ENCODE peak calls at places on chromosomes 4 and X, in five cellular contexts. M, Y, L, E and W are unnamed samples.

GRCh38 chr4:87848622-87849351 is 16.0 kb downstream of the MEPE start:
- DNase-seq in M (peak), E (peak), Y (peak), L (peak), W (peak)

GRCh38 chr4:118680808-118681207 is 4.4 kb upstream of the METTL14 start:
- DNase-seq in E (peak), L (no peak), Y (no peak), M (no peak), W (no peak)

GRCh38 chrX:30301203-30301602 is 8.0 kb downstream of the NR0B1 start:
- DNase-seq in L (no peak), Y (no peak), E (no peak), M (no peak), W (no peak)

GRCh38 chr4:121960801-121961200 is 8.9 kb upstream of the TRPC3 start:
- DNase-seq in Y (no peak), L (no peak), M (no peak), E (no peak), W (no peak)

GRCh38 chrX:48090123-48090522 is 18.7 kb upstream of the ZNF630 start:
- DNase-seq in M (no peak), Y (no peak), L (no peak), E (no peak), W (no peak)

GRCh38 chr4:172822322-172822721 is 346.3 kb upstream of the GALNT7 start:
- DNase-seq in L (no peak), E (no peak), Y (no peak), M (no peak), W (no peak)

GRCh38 chrX:72110051-72110926 is 21.4 kb downstream of the RTL5 start:
- DNase-seq in Y (no peak), L (no peak), M (no peak), E (no peak), W (no peak)

GRCh38 chrX:4277122-4277521 is 563.7 kb upstream of the PRKX start:
- DNase-seq in M (no peak), E (no peak), L (no peak), Y (no peak), W (no peak)

GRCh38 chr4:139532951-139533350 is 23.1 kb downstream of the SETD7 start:
- DNase-seq in M (no peak), L (no peak), Y (no peak), E (no peak), W (no peak)

GRCh38 chrX:71619193-71619592 is 882 bp upstream of the CXCR3 start:
- DNase-seq in Y (no peak), E (no peak), L (peak), M (no peak), W (no peak)

GRCh38 chr4:120829113-120829831 is 93.3 kb downstream of the PRDM5 start:
- DNase-seq in M (peak), E (no peak), Y (no peak), L (no peak), W (no peak)

GRCh38 chr4:5142726-5143125 is 91.4 kb downstream of the STK32B start:
- DNase-seq in Y (peak), M (peak), L (no peak), E (peak), W (no peak)

GRCh38 chr4:132593717-132594400 is 555.2 kb upstream of the PCDH10 start:
- DNase-seq in L (no peak), E (no peak), Y (no peak), M (peak), W (no peak)

GRCh38 chr4:163167333-163167626 is 590 bp upstream of the NAF1 start:
- DNase-seq in M (peak), L (no peak), Y (no peak), E (no peak), W (no peak)

GRCh38 chr4:186570193-186570996 is 15.0 kb upstream of the MTNR1A start:
- DNase-seq in M (peak), E (no peak), Y (no peak), L (no peak), W (no peak)

GRCh38 chrX:78019586-78020483 is 50.4 kb upstream of the PGAM4 start:
- DNase-seq in L (no peak), E (no peak), M (no peak), Y (no peak), W (no peak)

GRCh38 chr4:167544391-167544790 is 310.1 kb upstream of the SPOCK3 start:
- DNase-seq in E (no peak), Y (no peak), L (no peak), M (no peak), W (no peak)

GRCh38 chr4:169159614-169160013 is 111.1 kb downstream of the SH3RF1 start:
- DNase-seq in L (no peak), E (no peak), Y (no peak), M (peak), W (no peak)

GRCh38 chr4:161728929-161729328 is 434.9 kb downstream of the FSTL5 start:
- DNase-seq in Y (no peak), L (no peak), E (no peak), M (no peak), W (no peak)

GRCh38 chrX:97238632-97239031 is 354.9 kb downstream of the RPA4 start:
- DNase-seq in Y (no peak), L (no peak), E (no peak), M (peak), W (no peak)

GRCh38 chrX:21166302-21166982 is 207.8 kb upstream of the CNKSR2 start:
- DNase-seq in L (no peak), M (peak), Y (no peak), E (no peak), W (no peak)

GRCh38 chrX:70445876-70446275 is 1.2 kb downstream of the DLG3 start:
- DNase-seq in M (no peak), E (no peak), Y (no peak), L (peak), W (no peak)

GRCh38 chrX:49919617-49920016 is 2.8 kb upstream of the CLCN5 start:
- DNase-seq in M (peak), L (peak), Y (peak), E (peak), W (peak)

GRCh38 chr4:168871686-168872085 is 138.4 kb downstream of the CBR4 start:
- DNase-seq in L (no peak), M (no peak), E (no peak), Y (no peak), W (no peak)

GRCh38 chr4:71732706-71733105 is 51.2 kb downstream of the GC start:
- DNase-seq in E (no peak), L (peak), Y (no peak), M (peak), W (no peak)

GRCh38 chr4:71550220-71551190 is 211.7 kb downstream of the SLC4A4 start:
- DNase-seq in L (no peak), E (no peak), M (peak), Y (no peak), W (no peak)

GRCh38 chrX:28391528-28391927 is 195.7 kb upstream of the IL1RAPL1 start:
- DNase-seq in M (peak), E (no peak), L (no peak), Y (no peak), W (no peak)
- TF ChIP-seq CTCF in M (no peak), E (no peak), L (no peak), Y (no peak), W (no peak)

DNA sequence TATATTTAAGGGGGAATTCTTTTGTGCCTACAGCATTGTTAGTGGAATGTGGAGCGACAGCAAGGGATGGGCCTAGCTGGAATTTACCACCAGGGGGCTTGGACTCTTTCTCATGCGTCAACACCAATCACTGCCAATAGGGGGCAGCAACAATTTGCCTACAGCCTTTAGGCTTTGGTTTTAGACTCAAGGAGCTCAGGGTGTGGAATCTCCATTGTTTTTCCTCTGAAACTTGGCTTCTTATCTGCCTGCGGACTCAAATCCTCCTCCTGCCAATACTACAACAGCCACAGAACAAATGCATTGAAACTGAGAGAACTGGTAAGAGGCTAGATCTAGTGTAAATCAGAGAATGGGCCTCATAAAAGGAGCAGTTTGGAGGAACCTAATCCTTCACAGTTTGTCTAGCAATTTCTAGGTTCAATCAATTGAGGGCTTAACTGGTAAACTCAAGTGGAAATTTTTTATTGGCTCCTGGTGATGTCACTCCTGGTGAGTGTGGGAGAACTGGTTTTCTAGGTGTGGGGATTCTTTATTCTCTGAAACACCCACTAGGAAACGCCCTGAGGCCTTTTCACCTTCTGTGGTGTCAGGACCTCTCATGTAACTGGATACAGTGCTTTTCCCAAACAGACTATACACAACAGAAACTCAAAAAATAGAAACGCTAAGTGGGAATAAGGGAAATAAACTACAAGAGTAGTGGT is 27.9 kb upstream of the TMSB4X start:
- DNase-seq in L (peak), Y (peak), M (peak), E (peak), W (peak)
- TF ChIP-seq CTCF in L (peak), Y (peak), M (peak), E (peak), W (peak)

DNA sequence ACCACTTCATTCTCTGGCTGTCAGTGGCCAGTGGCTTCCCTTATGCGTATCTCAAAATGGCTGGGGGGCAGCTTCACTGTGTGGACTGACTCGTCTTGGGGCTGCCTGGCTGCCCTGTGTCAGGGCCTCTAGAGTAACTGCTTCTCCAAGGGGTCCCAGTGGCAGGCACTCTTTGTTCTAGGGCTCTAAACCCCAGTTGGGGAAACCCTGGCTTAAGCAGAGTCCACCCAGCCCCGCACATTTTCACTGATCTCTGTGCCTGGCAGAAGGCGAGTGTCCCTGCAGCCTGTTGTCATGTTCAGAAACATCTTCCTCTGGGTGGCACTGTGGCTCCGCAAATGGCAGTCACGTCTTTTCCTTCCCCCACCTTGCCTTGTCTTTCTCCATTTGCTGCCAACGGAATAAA is 59.7 kb downstream of the NBDY start:
- DNase-seq in E (no peak), L (peak), Y (no peak), M (peak), W (no peak)
- TF ChIP-seq CTCF in E (no peak), L (peak), Y (no peak), M (peak), W (no peak)

GRCh38 chrX:42616981-42617380 is 161.0 kb downstream of the PPP1R2C start:
- DNase-seq in L (no peak), Y (no peak), E (no peak), M (no peak), W (no peak)

GRCh38 chrX:42619068-42619467 is 158.9 kb downstream of the PPP1R2C start:
- DNase-seq in M (no peak), E (no peak), Y (no peak), L (no peak), W (no peak)

GRCh38 chrX:42615161-42615563 is 162.8 kb downstream of the PPP1R2C start:
- DNase-seq in L (no peak), M (no peak), E (peak), Y (no peak), W (peak)
- TF ChIP-seq CTCF in L (peak), M (no peak), E (peak), Y (no peak), W (no peak)

GRCh38 chr4:123994917-123995316 is 598.3 kb downstream of the SPRY1 start:
- DNase-seq in L (no peak), E (no peak), M (no peak), Y (no peak), W (no peak)

GRCh38 chr4:123997736-123998449 is 601.3 kb downstream of the SPRY1 start:
- DNase-seq in M (no peak), E (no peak), L (no peak), Y (no peak), W (no peak)

GRCh38 chr4:123995939-123996338 is 599.3 kb downstream of the SPRY1 start:
- DNase-seq in M (peak), Y (no peak), E (no peak), L (no peak), W (no peak)

GRCh38 chr4:124000233-124000632 is 603.6 kb downstream of the SPRY1 start:
- DNase-seq in E (no peak), M (no peak), Y (no peak), L (no peak), W (no peak)

GRCh38 chr4:123997116-123997515 is 600.5 kb downstream of the SPRY1 start:
- DNase-seq in E (no peak), Y (no peak), L (no peak), M (peak), W (peak)
- TF ChIP-seq CTCF in E (no peak), Y (no peak), L (no peak), M (peak), W (no peak)

GRCh38 chrX:19515615-19516105 is 352 bp upstream of the MAP3K15 start:
- DNase-seq in M (no peak), L (no peak), E (no peak), Y (no peak), W (no peak)
- TF ChIP-seq CTCF in M (peak), L (peak), E (no peak), Y (peak), W (peak)